ENCODE peak calls at places on chromosomes 3 and 15, in six cellular contexts. J is WERI-Rb-1, Q is tibial nerve, A is fibroblast of lung, H is cardiac muscle cell, P is ovary. C is an unnamed sample. For H3K27me3, the result is how much of the 10 kb centered on the place peaks cover.

GRCh38 chr3:56980798-56981390 is 79.6 kb upstream of the SPATA12 start:
- DNase-seq in J (no peak), Q (no peak), A (peak), H (peak), P (no peak), C (peak)

GRCh38 chr3:42134867-42135464 is 43.8 kb downstream of the TRAK1 start:
- DNase-seq in J (no peak), Q (no peak), A (no peak), H (no peak), P (no peak), C (no peak)

GRCh38 chr3:67349551-67350174 is 304.7 kb downstream of the SUCLG2 start:
- DNase-seq in J (no peak), Q (no peak), A (peak), H (no peak), P (no peak), C (no peak)

GRCh38 chr15:92797168-92798052 is 102.7 kb upstream of the CHD2 start:
- DNase-seq in J (peak), Q (no peak), A (peak), H (peak), P (no peak), C (no peak)

GRCh38 chr15:69104050-69104750 is 56.2 kb upstream of the GLCE start:
- DNase-seq in J (no peak), Q (no peak), A (no peak), H (no peak), P (no peak), C (no peak)

GRCh38 chr3:197454014-197454413 is 101.8 kb downstream of the BDH1 start:
- DNase-seq in J (peak), Q (no peak), A (peak), H (peak), P (no peak), C (no peak)

GRCh38 chr15:35738370-35738769 is 192.4 kb upstream of the DPH6 start:
- DNase-seq in J (no peak), Q (no peak), A (peak), H (peak), P (no peak), C (no peak)

GRCh38 chr3:88767746-88768145 is 339.7 kb upstream of the EPHA3 start:
- DNase-seq in J (no peak), Q (no peak), A (no peak), H (no peak), P (no peak), C (no peak)

GRCh38 chr15:91156175-91156726 is 56.2 kb downstream of the SV2B start:
- DNase-seq in J (no peak), Q (no peak), A (no peak), H (no peak), P (no peak), C (no peak)

GRCh38 chr3:142929109-142929508 is 34.4 kb downstream of the PAQR9 start:
- DNase-seq in J (peak), Q (no peak), A (peak), H (peak), P (no peak), C (peak)

GRCh38 chr3:108566599-108566998 is 22.6 kb downstream of the CIP2A start:
- DNase-seq in J (no peak), Q (no peak), A (no peak), H (no peak), P (no peak), C (no peak)

GRCh38 chr3:57803647-57804081 is 47.6 kb downstream of the SLMAP start:
- DNase-seq in J (no peak), Q (no peak), A (peak), H (peak), P (no peak), C (peak)

GRCh38 chr15:52277575-52277974 is 18.0 kb downstream of the MYO5C start:
- DNase-seq in J (no peak), Q (no peak), A (no peak), H (no peak), P (no peak), C (no peak)

GRCh38 chr15:99174567-99174966 is 69.7 kb downstream of the SYNM start:
- DNase-seq in J (no peak), Q (no peak), A (no peak), H (no peak), P (peak), C (no peak)

GRCh38 chr3:187709155-187709554 is 6.8 kb upstream of the RTP2 start:
- DNase-seq in J (peak), Q (no peak), A (no peak), H (no peak), P (no peak), C (no peak)

GRCh38 chr15:85810075-85810474 is 15.3 kb upstream of the KLHL25 start:
- DNase-seq in J (no peak), Q (no peak), A (no peak), H (no peak), P (no peak), C (no peak)

DNA sequence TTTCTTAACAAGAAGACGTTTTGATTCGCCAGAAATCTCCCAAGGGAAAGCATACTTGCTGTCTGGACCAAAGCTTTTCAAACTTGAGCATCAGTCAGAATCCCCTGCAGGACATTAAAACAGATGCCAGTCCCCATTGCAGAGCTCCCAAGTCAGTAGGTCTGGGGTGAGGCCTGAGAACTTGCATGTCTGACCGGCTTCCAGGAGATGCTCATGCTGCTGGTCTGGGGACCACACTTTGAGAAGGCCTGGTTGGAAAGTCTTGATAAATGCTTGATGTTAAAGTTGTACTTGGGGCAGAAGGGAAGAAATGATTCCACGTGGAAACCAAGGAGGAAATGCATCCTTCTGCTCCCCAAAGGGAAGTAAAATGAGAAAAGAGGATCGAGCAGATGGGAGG is 24.3 kb upstream of the CAV3 start:
- DNase-seq in J (no peak), Q (no peak), A (no peak), H (no peak), P (no peak), C (no peak)
- H3K27me3 ChIP-seq in J (under half), Q (under half), A (under half), H (under half), P (under half), C (under half)

DNA sequence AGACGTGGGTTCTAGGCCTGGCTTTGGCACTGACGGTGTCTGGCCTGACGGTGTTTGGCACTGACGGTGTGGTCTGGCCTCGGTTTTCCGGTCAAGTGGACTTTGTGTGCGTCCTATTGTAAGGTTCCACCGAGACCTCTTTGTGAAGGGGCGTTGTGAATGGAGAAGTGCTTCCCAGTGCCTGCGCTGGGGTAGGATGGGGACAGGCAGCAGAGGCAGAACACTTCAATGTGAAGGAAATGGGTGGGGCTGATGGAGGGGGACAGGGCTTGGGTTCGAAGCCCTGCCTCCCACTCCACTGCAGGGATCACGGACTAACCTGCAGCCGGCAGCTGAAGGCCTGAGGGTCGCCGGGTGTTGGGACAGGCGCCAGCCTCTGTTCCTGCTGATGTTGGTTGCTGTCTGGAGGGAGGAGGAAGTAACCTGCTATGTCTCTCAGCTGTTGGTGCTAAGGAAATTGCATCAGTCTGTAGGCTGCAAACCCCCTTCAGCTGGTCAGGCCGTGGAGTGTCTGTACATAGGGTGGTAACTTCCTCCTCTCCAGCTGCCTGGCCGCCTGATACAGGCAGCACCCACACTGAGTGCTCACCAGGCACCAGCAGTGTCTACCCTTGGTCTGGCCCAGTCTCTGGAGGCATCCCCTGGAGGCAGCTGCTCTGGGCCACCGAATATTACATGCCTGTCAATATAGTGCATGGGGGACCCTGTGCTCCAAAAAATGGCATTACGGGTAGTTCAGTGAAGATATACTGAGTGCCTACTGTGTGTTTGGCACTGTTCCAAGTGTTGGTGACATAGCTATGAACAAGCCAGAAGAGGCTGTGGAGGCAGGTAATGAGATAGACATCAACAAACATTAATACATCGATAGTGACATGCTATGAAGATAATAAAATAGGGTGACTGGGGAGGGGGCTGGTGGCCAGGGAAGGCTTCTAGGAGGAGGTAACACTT is 1.1 kb downstream of the TM6SF1 start:
- DNase-seq in J (no peak), Q (no peak), A (peak), H (peak), P (no peak), C (peak)
- H3K4me3 ChIP-seq in J (no peak), Q (peak), A (peak), H (no peak), P (no peak), C (no peak)

DNA sequence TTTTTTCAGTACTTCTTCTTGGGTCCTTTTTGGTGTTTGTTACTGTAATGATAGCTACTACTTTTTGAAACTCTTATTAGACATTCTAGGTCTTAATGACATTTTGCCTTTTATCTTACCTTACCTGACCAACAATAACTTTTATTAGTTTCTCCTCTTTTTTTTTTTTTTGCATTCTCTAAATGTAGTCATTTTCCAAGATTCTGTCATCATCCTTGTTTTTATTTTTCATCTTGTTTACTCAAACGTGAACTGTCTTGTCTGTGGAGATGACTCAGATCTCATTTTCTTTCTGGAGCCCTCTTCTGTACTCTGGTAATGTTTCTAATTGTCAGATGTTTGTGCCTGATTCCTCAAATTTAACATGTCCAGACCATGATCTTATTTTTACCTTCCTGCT is 2.9 kb downstream of the ABHD5 start:
- DNase-seq in J (no peak), Q (no peak), A (no peak), H (no peak), P (no peak), C (no peak)
- H3K27me3 ChIP-seq in J (under half), Q (under half), A (under half), H (under half), P (under half), C (under half)

DNA sequence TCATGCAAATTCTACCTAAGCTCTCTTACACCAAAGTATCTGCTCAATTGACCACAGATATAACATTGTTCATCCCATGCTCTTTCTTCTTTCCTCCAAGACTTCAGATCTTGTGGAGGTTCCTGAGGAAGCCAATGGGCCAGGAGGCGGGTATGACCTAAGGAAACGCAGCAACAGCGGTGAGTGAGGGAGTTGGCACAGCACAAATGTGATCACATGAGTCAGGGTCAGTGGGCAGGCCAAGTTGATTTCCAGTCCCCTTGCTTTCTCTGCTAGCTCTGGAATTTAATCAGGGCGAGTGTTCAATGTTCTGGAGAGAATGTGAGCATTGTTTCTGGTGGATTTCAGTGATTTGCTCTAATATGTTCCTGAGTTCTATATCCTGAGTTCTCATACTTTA is 112.7 kb downstream of the STAC start:
- DNase-seq in J (no peak), Q (no peak), A (no peak), H (peak), P (no peak), C (peak)
- H3K4me3 ChIP-seq in J (no peak), Q (no peak), A (no peak), H (no peak), P (no peak), C (no peak)

GRCh38 chr3:54079729-54080128 is 42.6 kb upstream of the CACNA2D3 start:
- DNase-seq in J (no peak), Q (no peak), A (no peak), H (no peak), P (no peak), C (no peak)
- H3K27me3 ChIP-seq in J (under half), Q (under half), A (under half), H (under half), P (under half), C (under half)

DNA sequence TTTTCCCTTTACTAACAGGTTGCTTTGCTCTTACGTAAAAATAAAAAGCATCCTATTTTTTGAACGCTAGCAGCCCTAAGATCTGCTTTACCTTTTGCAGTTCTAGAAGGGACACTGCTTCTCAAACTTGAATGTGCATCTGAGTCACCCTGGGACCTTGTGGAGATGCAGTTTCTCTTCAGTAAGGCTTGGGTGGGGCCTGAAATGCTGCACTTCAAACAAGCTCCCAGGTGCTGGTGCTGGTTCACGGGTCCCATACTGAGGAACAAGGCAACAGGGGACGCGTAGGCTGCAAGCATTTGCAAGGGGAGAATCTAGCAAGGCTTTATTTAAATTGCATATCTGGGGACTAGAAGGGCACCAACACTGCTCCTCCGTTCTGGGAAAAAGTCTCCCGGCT is 30.0 kb downstream of the MB21D2 start:
- DNase-seq in J (no peak), Q (no peak), A (no peak), H (no peak), P (no peak), C (no peak)
- H3K4me3 ChIP-seq in J (no peak), Q (no peak), A (no peak), H (no peak), P (no peak), C (no peak)

DNA sequence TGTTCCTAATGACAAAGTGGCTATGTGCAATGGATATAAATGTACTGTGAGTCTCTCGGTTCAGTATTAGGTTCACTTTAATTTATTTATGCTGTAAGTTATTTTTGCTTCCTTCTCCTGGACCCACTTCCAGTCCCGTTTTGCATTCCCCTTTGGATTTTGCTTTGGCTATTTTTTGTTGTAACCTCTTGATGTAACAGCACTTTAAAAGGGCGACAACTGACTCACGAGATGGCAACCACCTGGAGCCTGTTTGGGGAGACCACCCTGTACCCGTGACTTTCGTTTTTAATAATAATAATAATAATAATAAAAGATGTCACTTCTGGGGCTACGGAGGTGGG is 5.6 kb downstream of the RNU6-1 start:
- DNase-seq in J (no peak), Q (no peak), A (no peak), H (no peak), P (no peak), C (no peak)
- H3K27me3 ChIP-seq in J (under half), Q (under half), A (half or more), H (half or more), P (under half), C (under half)